ENCODE peak calls at places on chromosomes 3 and 15, in six cellular contexts. M is GM13977, Z is bronchial epithelial cell, J is adrenal gland, S is GM13976, B is IMR-90. V is an unnamed sample.

GRCh38 chr3:119034256-119035013 is at the start of gene IGSF11:
- DNase-seq in M (peak), Z (peak), J (peak), S (peak), B (peak), V (peak)

GRCh38 chr15:51688863-51689262 is 7.6 kb downstream of the SCG3 start:
- DNase-seq in M (no peak), Z (no peak), J (no peak), S (no peak), B (peak), V (no peak)

GRCh38 chr3:55686720-55687254 is 199.7 kb upstream of the WNT5A start:
- DNase-seq in M (no peak), Z (no peak), J (no peak), S (no peak), B (peak), V (no peak)

GRCh38 chr15:67148196-67148701 is 82.8 kb downstream of the SMAD3 start:
- DNase-seq in M (no peak), Z (peak), J (no peak), S (no peak), B (peak), V (no peak)

GRCh38 chr3:124607163-124607562 is 123.1 kb upstream of the UMPS start:
- DNase-seq in M (no peak), Z (peak), J (no peak), S (no peak), B (peak), V (no peak)

GRCh38 chr3:131903988-131904415 is 130.8 kb downstream of the CPNE4 start:
- DNase-seq in M (no peak), Z (peak), J (peak), S (no peak), B (peak), V (no peak)

GRCh38 chr3:100602506-100603444 is 6.6 kb upstream of the ADGRG7 start:
- DNase-seq in M (peak), Z (peak), J (no peak), S (peak), B (peak), V (no peak)

GRCh38 chr15:31178705-31179104 is 77.2 kb upstream of the TRPM1 start:
- DNase-seq in M (peak), Z (no peak), J (no peak), S (no peak), B (no peak), V (peak)

GRCh38 chr3:69419276-69419675 is 33.4 kb upstream of the FRMD4B start:
- DNase-seq in M (no peak), Z (no peak), J (no peak), S (no peak), B (no peak), V (no peak)

GRCh38 chr3:82353281-82354171 is 592.1 kb upstream of the GBE1 start:
- DNase-seq in M (no peak), Z (no peak), J (peak), S (no peak), B (no peak), V (no peak)

GRCh38 chr3:132343018-132343612 is 25.9 kb downstream of the ACP3 start:
- DNase-seq in M (peak), Z (peak), J (peak), S (peak), B (peak), V (peak)

GRCh38 chr3:129560269-129560787 is 17.4 kb downstream of the H1-8 start:
- DNase-seq in M (no peak), Z (no peak), J (peak), S (no peak), B (peak), V (no peak)

GRCh38 chr3:71532639-71533395 is 50.7 kb downstream of the FOXP1 start:
- DNase-seq in M (no peak), Z (peak), J (no peak), S (no peak), B (peak), V (no peak)

GRCh38 chr15:77421370-77421700 is 647 bp downstream of the HMG20A start:
- DNase-seq in M (peak), Z (peak), J (no peak), S (no peak), B (peak), V (peak)

GRCh38 chr15:69034352-69034751 is 19.9 kb downstream of the NOX5 start:
- DNase-seq in M (no peak), Z (peak), J (no peak), S (no peak), B (peak), V (no peak)

GRCh38 chr15:38610748-38611147 is 46.1 kb upstream of the RASGRP1 start:
- DNase-seq in M (no peak), Z (no peak), J (no peak), S (no peak), B (no peak), V (peak)

GRCh38 chr3:72590732-72591192 is 257.5 kb downstream of the SHQ1 start:
- DNase-seq in M (no peak), Z (no peak), J (no peak), S (no peak), B (no peak), V (no peak)

GRCh38 chr3:143536817-143537535 is 311.3 kb downstream of the SLC9A9 start:
- DNase-seq in M (no peak), Z (peak), J (peak), S (peak), B (peak), V (no peak)

GRCh38 chr15:73373221-73373620 is 4.5 kb upstream of the HCN4 start:
- DNase-seq in M (no peak), Z (no peak), J (no peak), S (no peak), B (no peak), V (no peak)

GRCh38 chr3:95407709-95408463 is 1345.0 kb downstream of the NSUN3 start:
- DNase-seq in M (no peak), Z (no peak), J (no peak), S (no peak), B (no peak), V (no peak)

GRCh38 chr3:48952510-48953118 is 34.0 kb downstream of the ARIH2 start:
- DNase-seq in M (peak), Z (peak), J (peak), S (peak), B (no peak), V (peak)

GRCh38 chr3:172750069-172750367 is 508 bp upstream of the ECT2 start:
- DNase-seq in M (no peak), Z (no peak), J (no peak), S (no peak), B (no peak), V (no peak)

GRCh38 chr3:169772530-169772950 is 656 bp upstream of the MYNN start:
- DNase-seq in M (peak), Z (peak), J (peak), S (peak), B (peak), V (no peak)

GRCh38 chr15:45863881-45864580 is 229.2 kb downstream of the SQOR start:
- DNase-seq in M (no peak), Z (peak), J (no peak), S (no peak), B (no peak), V (no peak)

GRCh38 chr15:46732060-46732459 is 985.2 kb upstream of the SEMA6D start:
- DNase-seq in M (no peak), Z (no peak), J (no peak), S (no peak), B (no peak), V (no peak)

GRCh38 chr15:40155270-40155910 is 5.5 kb upstream of the BUB1B start:
- DNase-seq in M (no peak), Z (peak), J (no peak), S (peak), B (no peak), V (no peak)

GRCh38 chr3:173586176-173586575 is 188.6 kb downstream of the NLGN1 start:
- DNase-seq in M (no peak), Z (no peak), J (no peak), S (no peak), B (peak), V (no peak)

GRCh38 chr3:16072420-16073110 is 101.9 kb upstream of the GALNT15 start:
- DNase-seq in M (no peak), Z (peak), J (no peak), S (no peak), B (peak), V (no peak)
- TF ChIP-seq CTCF in M (no peak), Z (no peak), J (no peak), S (no peak), B (no peak), V (no peak)

DNA sequence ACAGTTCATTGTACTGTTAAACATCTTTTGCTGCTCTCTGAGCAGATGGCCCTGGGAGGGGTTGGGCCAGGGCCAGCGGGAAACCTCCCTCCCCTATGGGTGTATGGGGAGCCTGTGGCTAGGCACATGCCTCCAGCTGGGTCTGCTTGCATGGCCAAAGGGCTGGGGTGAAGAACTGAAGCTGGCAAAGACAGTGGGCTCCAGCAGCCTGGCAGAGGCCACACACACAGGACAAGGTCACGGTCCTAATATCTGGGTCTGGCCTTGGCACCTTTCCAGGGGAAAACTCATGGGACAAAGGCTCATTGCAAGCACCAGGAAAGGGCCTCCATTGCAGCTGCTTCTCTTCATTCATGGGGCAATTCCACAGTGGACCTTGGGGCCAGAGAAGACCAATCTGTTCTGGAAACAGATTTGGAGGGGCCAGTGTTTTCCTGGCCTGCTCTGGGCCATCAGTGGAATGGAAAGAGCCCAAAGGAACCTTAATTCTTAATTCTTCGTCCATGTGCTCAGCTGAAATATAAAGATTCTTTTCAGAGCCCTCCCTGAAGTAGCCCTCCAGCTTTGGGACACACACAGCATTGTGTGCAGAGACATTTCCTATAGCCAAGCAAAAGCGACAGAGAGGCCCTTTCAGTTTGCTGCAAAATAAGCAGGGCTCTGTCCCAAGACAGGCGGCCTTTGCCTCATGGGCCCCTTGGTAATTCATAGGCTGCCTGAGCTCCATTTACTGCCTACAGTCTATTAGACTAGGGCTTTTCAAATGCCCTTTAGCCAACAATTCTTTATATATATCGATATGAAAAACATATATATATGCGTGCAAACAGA is 11.3 kb upstream of the LIMD1 start:
- DNase-seq in M (no peak), Z (no peak), J (peak), S (no peak), B (no peak), V (no peak)
- TF ChIP-seq CTCF in M (no peak), Z (no peak), J (no peak), S (no peak), B (no peak), V (no peak)

GRCh38 chr3:52052831-52053306 is 3.5 kb downstream of the DUSP7 start:
- DNase-seq in M (peak), Z (peak), J (peak), S (peak), B (peak), V (peak)
- TF ChIP-seq CTCF in M (peak), Z (peak), J (peak), S (peak), B (peak), V (no peak)

GRCh38 chr3:153503873-153504272 is 341.8 kb downstream of the RAP2B start:
- DNase-seq in M (no peak), Z (peak), J (no peak), S (no peak), B (no peak), V (no peak)
- TF ChIP-seq CTCF in M (no peak), Z (no peak), J (no peak), S (no peak), B (no peak), V (no peak)

GRCh38 chr3:157590273-157590672 is 87.1 kb upstream of the VEPH1 start:
- DNase-seq in M (no peak), Z (no peak), J (no peak), S (no peak), B (no peak), V (no peak)

GRCh38 chr3:157595259-157595658 is 92.0 kb upstream of the VEPH1 start:
- DNase-seq in M (no peak), Z (no peak), J (no peak), S (no peak), B (no peak), V (no peak)

GRCh38 chr3:157592769-157593168 is 89.6 kb upstream of the VEPH1 start:
- DNase-seq in M (no peak), Z (no peak), J (no peak), S (no peak), B (no peak), V (no peak)

GRCh38 chr3:157589168-157589567 is 86.0 kb upstream of the VEPH1 start:
- DNase-seq in M (no peak), Z (no peak), J (no peak), S (no peak), B (no peak), V (no peak)

GRCh38 chr3:157594413-157594812 is 91.2 kb upstream of the VEPH1 start:
- DNase-seq in M (no peak), Z (no peak), J (no peak), S (no peak), B (no peak), V (no peak)
- TF ChIP-seq CTCF in M (no peak), Z (no peak), J (no peak), S (no peak), B (no peak), V (no peak)

GRCh38 chr3:183116051-183116614 is 16.8 kb upstream of the MCCC1 start:
- DNase-seq in M (peak), Z (peak), J (no peak), S (peak), B (no peak), V (peak)

GRCh38 chr3:183114374-183114773 is 15.1 kb upstream of the MCCC1 start:
- DNase-seq in M (no peak), Z (no peak), J (no peak), S (no peak), B (no peak), V (no peak)

GRCh38 chr3:183117046-183117445 is 17.8 kb upstream of the MCCC1 start:
- DNase-seq in M (no peak), Z (peak), J (no peak), S (no peak), B (no peak), V (no peak)

GRCh38 chr3:183120538-183121215 is 21.4 kb upstream of the MCCC1 start:
- DNase-seq in M (no peak), Z (no peak), J (no peak), S (no peak), B (no peak), V (no peak)

GRCh38 chr3:183114779-183115178 is 15.5 kb upstream of the MCCC1 start:
- DNase-seq in M (no peak), Z (no peak), J (no peak), S (no peak), B (no peak), V (no peak)
- TF ChIP-seq CTCF in M (no peak), Z (no peak), J (no peak), S (no peak), B (no peak), V (no peak)

DNA sequence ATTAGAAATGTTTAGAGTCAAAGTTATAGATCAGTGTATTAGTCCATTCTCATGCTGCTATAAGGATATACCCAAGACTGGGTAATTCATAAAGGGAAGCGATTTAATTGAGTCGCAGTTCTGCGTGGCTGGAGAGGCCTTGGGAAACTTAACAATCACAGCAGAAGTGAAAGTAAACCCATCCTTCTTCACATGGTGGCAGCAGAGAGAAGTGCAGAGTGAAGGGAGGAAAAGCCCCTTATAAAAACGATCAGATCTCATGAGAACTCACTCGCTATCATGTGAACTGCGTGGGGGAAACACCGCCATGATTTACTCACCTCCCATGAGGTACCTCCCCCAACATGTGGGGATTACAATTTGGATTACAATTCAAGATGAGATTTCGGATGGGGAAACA is 871.5 kb downstream of the DIPK2A start:
- DNase-seq in M (no peak), Z (no peak), J (no peak), S (no peak), B (no peak), V (no peak)
- TF ChIP-seq CTCF in M (no peak), Z (no peak), J (peak), S (no peak), B (no peak), V (no peak)

GRCh38 chr3:106119691-106120090 is 250.9 kb upstream of the CBLB start:
- DNase-seq in M (no peak), Z (no peak), J (peak), S (no peak), B (peak), V (peak)

GRCh38 chr3:106120334-106120733 is 251.5 kb upstream of the CBLB start:
- DNase-seq in M (no peak), Z (peak), J (peak), S (no peak), B (peak), V (no peak)

GRCh38 chr3:106124818-106125217 is 256.0 kb upstream of the CBLB start:
- DNase-seq in M (no peak), Z (no peak), J (no peak), S (no peak), B (no peak), V (no peak)

GRCh38 chr3:106117490-106117858 is 248.7 kb upstream of the CBLB start:
- DNase-seq in M (no peak), Z (peak), J (no peak), S (no peak), B (no peak), V (no peak)

DNA sequence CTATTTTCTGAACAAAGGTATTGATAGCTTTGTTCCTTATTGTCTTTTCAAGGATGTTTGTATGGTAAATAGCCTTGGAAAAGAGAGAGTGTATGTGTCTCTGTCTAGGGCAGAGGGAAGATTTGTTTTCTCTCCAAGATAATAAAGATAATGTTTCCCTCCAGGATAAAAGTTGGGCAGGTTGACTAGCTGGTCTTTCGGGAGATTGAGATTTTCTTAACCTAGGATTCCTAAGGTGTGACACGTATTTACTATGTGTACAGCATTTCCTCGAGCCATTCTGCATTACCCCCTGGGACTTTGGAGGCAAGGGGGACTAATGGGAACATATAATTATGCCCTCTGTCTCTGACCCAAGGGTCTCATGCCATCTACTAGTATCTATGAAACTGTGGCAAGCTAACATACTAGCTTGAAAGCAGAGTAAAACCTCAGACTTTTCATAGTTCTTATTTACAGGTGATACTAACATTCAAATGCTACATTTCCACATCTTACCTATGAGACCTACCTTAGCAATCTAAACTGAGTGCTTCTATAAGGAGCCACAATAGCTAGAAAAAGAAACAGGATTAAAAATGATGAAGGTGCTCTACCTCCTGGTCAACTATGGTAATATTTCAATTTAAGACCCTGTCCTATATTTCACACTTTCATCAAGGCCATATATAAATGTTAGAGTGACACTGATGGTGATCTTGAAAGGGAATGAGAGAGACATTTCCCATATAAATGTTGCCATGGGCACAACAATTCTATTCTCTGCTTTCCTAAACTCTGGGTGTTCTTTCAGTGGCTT is 252.9 kb upstream of the CBLB start:
- DNase-seq in M (no peak), Z (peak), J (no peak), S (no peak), B (no peak), V (no peak)
- TF ChIP-seq CTCF in M (no peak), Z (no peak), J (no peak), S (no peak), B (no peak), V (no peak)

GRCh38 chr3:127263586-127264231 is 24.1 kb downstream of the PRR20G start:
- DNase-seq in M (no peak), Z (no peak), J (no peak), S (peak), B (no peak), V (no peak)

GRCh38 chr3:127265581-127265981 is 22.3 kb downstream of the PRR20G start:
- DNase-seq in M (no peak), Z (no peak), J (no peak), S (no peak), B (no peak), V (no peak)

GRCh38 chr3:127264292-127264691 is 23.6 kb downstream of the PRR20G start:
- DNase-seq in M (peak), Z (peak), J (no peak), S (peak), B (peak), V (no peak)

GRCh38 chr3:127266186-127266585 is 21.7 kb downstream of the PRR20G start:
- DNase-seq in M (no peak), Z (no peak), J (no peak), S (no peak), B (no peak), V (no peak)

GRCh38 chr3:127264794-127265514 is 22.9 kb downstream of the PRR20G start:
- DNase-seq in M (peak), Z (no peak), J (no peak), S (peak), B (no peak), V (no peak)
- TF ChIP-seq CTCF in M (no peak), Z (no peak), J (no peak), S (no peak), B (no peak), V (no peak)

DNA sequence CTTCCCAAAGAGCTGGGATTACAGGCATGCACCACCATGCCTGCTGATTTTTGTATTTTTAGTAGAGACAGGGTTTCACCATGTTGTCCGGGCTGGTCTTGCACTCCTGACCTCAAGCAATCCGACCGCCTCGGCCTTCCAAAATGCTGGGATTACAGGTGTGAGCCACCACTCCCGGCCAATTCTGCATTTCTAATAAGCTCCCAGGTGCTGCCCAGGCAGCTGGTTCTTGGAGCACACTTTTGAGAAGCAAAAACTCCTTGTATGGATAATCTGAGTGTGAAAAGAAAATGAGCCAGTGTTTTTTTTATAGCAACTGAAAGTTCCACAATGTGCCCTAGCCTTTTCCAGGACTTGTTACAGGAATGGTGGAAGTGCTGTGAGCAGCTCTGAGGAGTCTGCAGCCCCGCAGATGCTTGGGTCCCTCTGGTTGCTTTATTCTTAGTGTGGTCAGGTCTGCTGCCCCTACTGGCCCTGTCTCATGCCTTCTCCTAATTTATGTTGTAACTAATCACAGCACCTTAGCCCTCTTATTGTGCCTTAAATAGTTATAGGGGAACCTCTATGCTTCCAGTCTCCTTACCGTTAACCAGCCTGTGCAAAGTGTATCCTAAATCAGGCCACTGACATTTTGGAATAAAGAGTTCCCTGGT is 13.5 kb upstream of the KCNAB1 start:
- DNase-seq in M (no peak), Z (no peak), J (no peak), S (no peak), B (no peak), V (no peak)
- TF ChIP-seq CTCF in M (no peak), Z (no peak), J (no peak), S (no peak), B (no peak), V (no peak)